ENCODE peak calls at places on chromosomes 7 and 10, in eight cellular contexts. D, T, N, I, Q, P, Y and H are unnamed samples.

GRCh38 chr7:100793806-100794660 is 33.3 kb downstream of the EPHB4 start:
- DNase-seq in D (no peak), T (no peak), N (no peak), I (no peak), Q (no peak), P (no peak), Y (peak), H (no peak)

GRCh38 chr10:10722422-10722821 is 295.2 kb upstream of the CELF2 start:
- DNase-seq in D (no peak), T (no peak), N (no peak), I (no peak), Q (no peak), P (no peak), Y (no peak), H (no peak)

GRCh38 chr10:89846786-89847185 is 145.4 kb downstream of the KIF20B start:
- DNase-seq in D (no peak), T (no peak), N (no peak), I (no peak), Q (no peak), P (no peak), Y (no peak), H (no peak)

GRCh38 chr10:97532935-97533671 is 34.4 kb downstream of the UBTD1 start:
- DNase-seq in D (peak), T (no peak), N (no peak), I (no peak), Q (no peak), P (peak), Y (no peak), H (no peak)

GRCh38 chr10:46237815-46238510 is 48.8 kb upstream of the ANTXRL start:
- DNase-seq in D (no peak), T (no peak), N (no peak), I (no peak), Q (no peak), P (no peak), Y (peak), H (no peak)

GRCh38 chr10:23656735-23657134 is 217.9 kb downstream of the OTUD1 start:
- DNase-seq in D (no peak), T (no peak), N (no peak), I (no peak), Q (no peak), P (no peak), Y (no peak), H (no peak)

GRCh38 chr7:145263886-145264285 is 428.0 kb upstream of the TPK1 start:
- DNase-seq in D (no peak), T (no peak), N (no peak), I (no peak), Q (no peak), P (no peak), Y (no peak), H (no peak)

GRCh38 chr7:34198089-34198686 is 292.8 kb downstream of the BMPER start:
- DNase-seq in D (no peak), T (no peak), N (no peak), I (no peak), Q (no peak), P (no peak), Y (no peak), H (no peak)

GRCh38 chr10:132497788-132498561 is 39.6 kb upstream of the INPP5A start:
- DNase-seq in D (peak), T (peak), N (no peak), I (no peak), Q (no peak), P (no peak), Y (no peak), H (peak)

GRCh38 chr7:158040199-158040598 is 547.4 kb downstream of the PTPRN2 start:
- DNase-seq in D (no peak), T (no peak), N (no peak), I (no peak), Q (no peak), P (no peak), Y (no peak), H (peak)

GRCh38 chr10:110437761-110438341 is 59.9 kb upstream of the DUSP5 start:
- DNase-seq in D (no peak), T (no peak), N (peak), I (no peak), Q (no peak), P (no peak), Y (no peak), H (peak)

GRCh38 chr7:5872326-5872725 is 8.3 kb upstream of the OCM start:
- DNase-seq in D (no peak), T (no peak), N (no peak), I (no peak), Q (no peak), P (no peak), Y (no peak), H (no peak)
- H3K27ac ChIP-seq in D (no peak), T (no peak), N (no peak), I (no peak), Q (no peak), P (no peak), Y (no peak), H (no peak)

GRCh38 chr7:29113384-29114102 is 32.8 kb downstream of the CPVL start:
- DNase-seq in D (peak), T (no peak), N (no peak), I (no peak), Q (no peak), P (peak), Y (peak), H (no peak)
- TF ChIP-seq CTCF in D (peak), T (no peak), N (peak), I (no peak), Q (peak), P (peak), Y (peak), H (no peak)

GRCh38 chr7:23012186-23012585 is 1.7 kb downstream of the HYCC1 start:
- DNase-seq in D (no peak), T (no peak), N (no peak), I (no peak), Q (no peak), P (no peak), Y (peak), H (no peak)

GRCh38 chr7:23014681-23015080 is 751 bp upstream of the HYCC1 start:
- DNase-seq in D (no peak), T (no peak), N (no peak), I (no peak), Q (no peak), P (no peak), Y (no peak), H (no peak)

GRCh38 chr7:23012797-23013714 is 874 bp downstream of the HYCC1 start:
- DNase-seq in D (peak), T (peak), N (peak), I (no peak), Q (peak), P (no peak), Y (peak), H (peak)

GRCh38 chr7:23011222-23011924 is 2.6 kb downstream of the HYCC1 start:
- DNase-seq in D (no peak), T (no peak), N (no peak), I (no peak), Q (no peak), P (no peak), Y (peak), H (no peak)

DNA sequence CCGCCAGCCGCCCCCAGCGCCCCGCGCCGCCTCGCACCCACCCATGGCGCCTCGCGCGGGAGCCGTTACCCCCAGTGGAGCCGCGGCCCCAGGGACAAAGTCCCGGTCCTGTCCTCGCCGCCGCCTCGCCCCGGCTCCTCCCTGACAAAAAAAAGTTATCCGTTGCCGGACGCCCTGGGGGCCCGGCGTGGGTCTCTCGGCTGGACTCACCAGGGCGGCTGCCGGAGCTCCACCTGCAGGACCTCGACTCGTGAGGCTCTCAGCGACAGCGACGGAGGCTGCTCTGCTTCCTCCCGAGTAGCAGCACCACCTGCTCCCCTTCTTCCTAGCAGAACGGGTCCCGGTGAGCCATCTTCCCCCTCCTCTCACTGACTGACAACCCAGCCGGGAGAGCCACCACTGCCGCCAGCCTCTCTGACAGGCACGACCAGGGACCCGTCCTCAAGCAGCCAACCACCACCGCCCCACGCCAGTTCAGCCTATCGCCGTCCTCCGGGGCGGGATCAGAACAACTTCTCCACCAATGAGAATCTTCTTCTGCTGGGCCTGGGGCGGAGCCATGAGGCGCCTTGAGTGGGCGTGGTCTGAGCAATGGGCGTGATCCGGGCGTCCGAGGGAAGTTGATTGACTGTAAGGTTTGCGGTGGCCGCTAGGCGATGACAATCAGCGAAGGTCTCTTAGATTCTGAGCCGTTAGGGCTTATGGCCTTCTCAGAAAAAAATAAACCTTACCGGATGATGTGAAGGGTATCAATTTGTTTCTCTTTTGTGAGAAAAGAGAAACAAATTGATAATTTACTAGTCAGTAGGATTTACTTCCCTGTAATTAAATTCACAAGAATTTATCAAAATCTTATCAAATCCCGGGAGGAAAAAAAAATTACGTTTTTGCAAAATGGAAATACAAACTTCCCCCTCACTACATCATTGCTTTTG is at the start of gene HYCC1:
- DNase-seq in D (peak), T (peak), N (peak), I (peak), Q (peak), P (peak), Y (peak), H (peak)
- H3K27ac ChIP-seq in D (no peak), T (peak), N (peak), I (peak), Q (peak), P (peak), Y (no peak), H (peak)

GRCh38 chr10:58258977-58259692 is 8.6 kb downstream of the IPMK start:
- DNase-seq in D (no peak), T (no peak), N (no peak), I (no peak), Q (no peak), P (no peak), Y (no peak), H (no peak)
- TF ChIP-seq CTCF in D (peak), T (no peak), N (no peak), I (no peak), Q (no peak), P (no peak), Y (no peak), H (no peak)

GRCh38 chr7:66629659-66630058 is 978 bp downstream of the KCTD7 start:
- DNase-seq in D (no peak), T (no peak), N (no peak), I (no peak), Q (no peak), P (no peak), Y (no peak), H (no peak)
- H3K27ac ChIP-seq in D (no peak), T (peak), N (peak), I (peak), Q (peak), P (peak), Y (no peak), H (peak)

GRCh38 chr7:1593091-1593866 is 23.4 kb upstream of the PSMG3 start:
- DNase-seq in D (peak), T (no peak), N (no peak), I (no peak), Q (no peak), P (peak), Y (no peak), H (no peak)
- TF ChIP-seq CTCF in D (peak), T (no peak), N (no peak), I (no peak), Q (peak), P (peak), Y (peak), H (peak)